ENCODE peak calls at places on chromosomes 13 and 19, in nine cellular contexts. B is HEK293T; H is globus pallidus; P is effector memory CD4-positive, alpha-beta T cell; N is T follicular helper cell; J is H7; W is COR-L47; L is kidney tubule cell; I is NCI-H2227 treated with DMSO at 0.1 percent for 48 hours. A is an unnamed sample.

GRCh38 chr13:73849292-73849691 is 284.9 kb downstream of the KLF12 start:
- DNase-seq in P (no peak), W (no peak), I (no peak), N (no peak), B (peak; percentile 66), H (no peak), L (peak; percentile 36), J (peak; percentile 19), A (no peak)

GRCh38 chr19:39469567-39469966 is 11.1 kb upstream of the TIMM50 start:
- DNase-seq in H (no peak), I (no peak), P (no peak), W (no peak), B (no peak), J (peak; percentile 32), L (no peak), N (no peak), A (no peak)

GRCh38 chr19:13841339-13842293 is 35.3 kb upstream of the NANOS3 start:
- DNase-seq in L (peak; percentile 66), W (no peak), H (no peak), P (no peak), J (peak; percentile 69), N (no peak), I (no peak), B (no peak), A (peak; percentile 73)

GRCh38 chr13:48715977-48716376 is 62.2 kb downstream of the CYSLTR2 start:
- DNase-seq in H (no peak), I (no peak), J (no peak), B (no peak), L (no peak), N (no peak), P (no peak), W (no peak), A (no peak)

GRCh38 chr19:51000981-51001380 is 423 bp downstream of the KLK8 start:
- DNase-seq in B (no peak), P (no peak), L (no peak), N (no peak), I (no peak), H (no peak), J (peak; percentile 88), W (no peak), A (no peak)

GRCh38 chr19:39430675-39431593 is 4.8 kb downstream of the RPS16 start:
- DNase-seq in I (peak; percentile 77), J (peak; percentile 49), W (no peak), H (no peak), N (peak; percentile 50), L (peak; percentile 63), P (peak; percentile 76), B (no peak), A (peak; percentile 34)

GRCh38 chr13:98349731-98350305 is 172.7 kb upstream of the RNF113B start:
- DNase-seq in P (no peak), W (peak; percentile 8), H (no peak), L (peak; percentile 15), J (peak; percentile 44), N (no peak), B (peak; percentile 15), I (no peak), A (no peak)

GRCh38 chr19:18415177-18415867 is 3.9 kb upstream of the SSBP4 start:
- DNase-seq in W (peak; percentile 83), J (peak; percentile 54), L (no peak), H (peak; percentile 37), P (no peak), N (no peak), B (no peak), I (peak; percentile 69), A (no peak)

GRCh38 chr13:50511877-50512332 is 331.6 kb downstream of the DLEU7 start:
- DNase-seq in L (no peak), J (no peak), P (no peak), N (no peak), B (no peak), H (no peak), I (no peak), W (no peak), A (no peak)

GRCh38 chr13:73661687-73662425 is 472.3 kb downstream of the KLF12 start:
- DNase-seq in H (no peak), B (no peak), I (no peak), L (no peak), P (no peak), J (peak; percentile 22), N (no peak), W (no peak), A (no peak)

GRCh38 chr19:32750441-32751055 is 31.0 kb downstream of the TDRD12 start:
- DNase-seq in I (no peak), B (no peak), J (no peak), H (no peak), W (no peak), P (no peak), L (no peak), N (no peak), A (no peak)

GRCh38 chr19:49342291-49342721 is 7.1 kb downstream of the CD37 start:
- DNase-seq in N (no peak), I (no peak), J (no peak), W (no peak), B (no peak), L (no peak), H (no peak), P (no peak), A (no peak)

A was measured in effector memory CD8-positive, alpha-beta T cell.